ENCODE peak calls at places on chromosomes 12 and 14, in six cellular contexts. V is ovary, O is choroid plexus epithelial cell, A is Peyer's patch, X is fibroblast of mammary gland, U is stomach. M is an unnamed sample.

GRCh38 chr12:124217508-124217981 is 77.3 kb upstream of the RFLNA start:
- DNase-seq in V (no peak), O (peak), A (no peak), X (no peak), U (no peak), M (no peak)

GRCh38 chr12:47858511-47859266 is 39.0 kb upstream of the HDAC7 start:
- DNase-seq in V (no peak), O (no peak), A (no peak), X (no peak), U (no peak), M (no peak)

GRCh38 chr12:109169676-109170075 is 53.3 kb downstream of the ACACB start:
- DNase-seq in V (no peak), O (peak), A (no peak), X (no peak), U (no peak), M (no peak)

GRCh38 chr14:34361504-34362011 is 100.5 kb downstream of the SPTSSA start:
- DNase-seq in V (no peak), O (peak), A (no peak), X (peak), U (no peak), M (no peak)

GRCh38 chr12:2834581-2835491 is at the start of gene NRIP2:
- DNase-seq in V (peak), O (peak), A (no peak), X (peak), U (no peak), M (no peak)

GRCh38 chr12:8890313-8891084 is 23.8 kb upstream of the PHC1 start:
- DNase-seq in V (peak), O (peak), A (peak), X (peak), U (peak), M (peak)

GRCh38 chr12:38138225-38139221 is 178.1 kb upstream of the ALG10B start:
- DNase-seq in V (peak), O (peak), A (peak), X (peak), U (peak), M (peak)

GRCh38 chr14:104419865-104420458 is 159.6 kb upstream of the C14orf180 start:
- DNase-seq in V (no peak), O (peak), A (peak), X (no peak), U (no peak), M (no peak)

GRCh38 chr12:106284294-106285105 is 18.0 kb upstream of the TCP11L2 start:
- DNase-seq in V (no peak), O (no peak), A (no peak), X (no peak), U (no peak), M (no peak)

GRCh38 chr12:65306603-65307501 is 28.4 kb downstream of the MSRB3 start:
- DNase-seq in V (no peak), O (peak), A (no peak), X (peak), U (no peak), M (no peak)

GRCh38 chr12:13536219-13536910 is 339.8 kb downstream of the EMP1 start:
- DNase-seq in V (no peak), O (no peak), A (peak), X (no peak), U (no peak), M (no peak)

GRCh38 chr12:49111206-49111605 is 559 bp upstream of the LMBR1L start:
- DNase-seq in V (no peak), O (no peak), A (no peak), X (no peak), U (no peak), M (no peak)

GRCh38 chr14:95102678-95103039 is 54.7 kb downstream of the DICER1 start:
- DNase-seq in V (no peak), O (no peak), A (no peak), X (no peak), U (no peak), M (no peak)

GRCh38 chr14:98926151-98926550 is 345.8 kb downstream of the BCL11B start:
- DNase-seq in V (no peak), O (no peak), A (no peak), X (no peak), U (no peak), M (no peak)

GRCh38 chr14:34064349-34064748 is 113.5 kb upstream of the EGLN3 start:
- DNase-seq in V (peak), O (no peak), A (no peak), X (peak), U (peak), M (no peak)

GRCh38 chr12:59651230-59651920 is 55.5 kb downstream of the SLC16A7 start:
- DNase-seq in V (no peak), O (peak), A (no peak), X (peak), U (no peak), M (no peak)

GRCh38 chr12:30965613-30965985 is 39.1 kb downstream of the TSPAN11 start:
- DNase-seq in V (no peak), O (peak), A (no peak), X (no peak), U (peak), M (no peak)

GRCh38 chr14:91417983-91418386 is 365 bp upstream of the CCDC88C start:
- DNase-seq in V (peak), O (no peak), A (peak), X (no peak), U (peak), M (no peak)

GRCh38 chr12:122140467-122141257 is 33.4 kb downstream of the IL31 start:
- DNase-seq in V (no peak), O (no peak), A (no peak), X (no peak), U (no peak), M (no peak)

GRCh38 chr12:133080051-133080618 is 588 bp upstream of the ZNF140 start:
- DNase-seq in V (peak), O (peak), A (peak), X (peak), U (peak), M (peak)
- TF ChIP-seq CTCF in V (no peak), O (no peak), A (no peak), X (no peak), U (no peak), M (no peak)

GRCh38 chr14:75278422-75279152 is at the start of gene FOS:
- DNase-seq in V (peak), O (peak), A (peak), X (peak), U (peak), M (peak)
- TF ChIP-seq CTCF in V (no peak), O (no peak), A (no peak), X (no peak), U (no peak), M (no peak)

GRCh38 chr14:101183376-101184103 is 280.0 kb upstream of the RTL1 start:
- DNase-seq in V (peak), O (peak), A (no peak), X (no peak), U (peak), M (no peak)
- TF ChIP-seq CTCF in V (no peak), O (peak), A (no peak), X (no peak), U (peak), M (no peak)

GRCh38 chr12:115630133-115630532 is 647.4 kb downstream of the MED13L start:
- DNase-seq in V (no peak), O (no peak), A (no peak), X (no peak), U (no peak), M (no peak)

GRCh38 chr12:115636546-115636945 is 640.9 kb downstream of the MED13L start:
- DNase-seq in V (no peak), O (no peak), A (no peak), X (no peak), U (no peak), M (no peak)

GRCh38 chr12:115632323-115632722 is 645.2 kb downstream of the MED13L start:
- DNase-seq in V (no peak), O (peak), A (no peak), X (peak), U (no peak), M (no peak)
- TF ChIP-seq CTCF in V (no peak), O (peak), A (no peak), X (peak), U (no peak), M (no peak)

GRCh38 chr12:116019415-116019814 is 258.1 kb downstream of the MED13L start:
- DNase-seq in V (no peak), O (no peak), A (no peak), X (no peak), U (no peak), M (no peak)

GRCh38 chr12:116018282-116018681 is 259.2 kb downstream of the MED13L start:
- DNase-seq in V (no peak), O (no peak), A (no peak), X (no peak), U (peak), M (no peak)

GRCh38 chr12:116011217-116011616 is 266.3 kb downstream of the MED13L start:
- DNase-seq in V (no peak), O (no peak), A (no peak), X (no peak), U (no peak), M (no peak)

GRCh38 chr12:116012757-116013156 is 264.7 kb downstream of the MED13L start:
- DNase-seq in V (no peak), O (no peak), A (no peak), X (no peak), U (no peak), M (no peak)

GRCh38 chr12:116015525-116015924 is 262.0 kb downstream of the MED13L start:
- DNase-seq in V (no peak), O (peak), A (no peak), X (peak), U (no peak), M (no peak)
- TF ChIP-seq CTCF in V (peak), O (peak), A (peak), X (peak), U (peak), M (no peak)

DNA sequence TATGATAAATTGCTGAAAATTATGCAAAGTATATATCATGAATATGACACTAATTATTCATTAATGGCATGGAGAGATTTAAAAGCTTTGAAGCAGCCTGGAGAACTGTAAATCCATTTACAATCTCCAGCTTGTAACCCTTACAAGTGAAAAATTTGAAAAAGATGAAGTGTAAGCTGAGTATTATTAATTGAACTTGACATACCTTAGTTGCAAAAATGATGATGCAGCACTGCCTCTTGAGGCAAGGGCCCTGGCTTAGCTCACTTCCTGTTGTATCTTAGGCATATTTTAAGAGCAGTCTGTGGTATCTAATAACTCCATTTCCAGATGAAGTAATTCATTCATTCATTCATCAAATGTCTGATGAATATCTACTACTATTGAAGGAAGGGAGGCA is 158.6 kb downstream of the ANO4 start:
- DNase-seq in V (no peak), O (peak), A (no peak), X (no peak), U (no peak), M (no peak)
- TF ChIP-seq CTCF in V (no peak), O (no peak), A (no peak), X (no peak), U (no peak), M (no peak)

GRCh38 chr12:16359512-16360491 is 12.4 kb downstream of the MGST1 start:
- DNase-seq in V (no peak), O (peak), A (no peak), X (peak), U (peak), M (no peak)
- TF ChIP-seq CTCF in V (no peak), O (peak), A (peak), X (peak), U (peak), M (no peak)

GRCh38 chr12:115024531-115024930 is 340.6 kb upstream of the TBX3 start:
- DNase-seq in V (no peak), O (no peak), A (no peak), X (no peak), U (no peak), M (no peak)
- TF ChIP-seq CTCF in V (no peak), O (no peak), A (no peak), X (no peak), U (no peak), M (no peak)

DNA sequence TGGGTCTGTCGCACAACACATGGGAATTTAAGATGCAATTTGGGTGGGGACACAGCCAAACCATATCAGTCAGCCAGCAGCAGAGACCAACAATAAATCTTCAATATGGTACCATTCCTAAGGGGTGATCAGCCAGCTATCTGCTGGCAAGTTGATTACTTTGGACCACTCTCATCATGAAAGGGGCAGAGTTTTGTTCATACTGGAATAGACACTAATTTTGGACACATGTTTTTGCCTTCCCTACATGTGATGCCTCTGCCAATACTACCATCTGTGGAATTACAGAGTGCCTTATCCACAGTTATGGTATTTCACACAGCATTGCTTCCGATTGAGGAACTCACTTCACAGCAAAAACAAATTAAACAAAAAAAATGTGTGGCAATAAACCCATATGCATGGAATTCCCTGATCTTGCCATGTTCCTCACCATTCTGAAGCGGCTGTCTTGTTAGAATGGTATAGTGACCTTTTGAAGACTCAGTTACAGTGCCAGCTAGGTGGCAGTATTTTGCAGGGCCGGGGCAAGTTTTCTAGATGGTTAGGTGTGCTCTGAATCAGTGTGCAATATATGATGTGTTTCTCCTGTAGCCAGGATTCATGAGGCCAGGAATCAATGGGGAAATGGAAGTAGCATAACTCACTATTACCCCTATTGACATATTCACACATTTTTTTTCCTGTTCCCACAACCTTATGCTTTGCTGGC is 179.0 kb upstream of the IGF1 start:
- DNase-seq in V (no peak), O (no peak), A (no peak), X (no peak), U (no peak), M (no peak)
- TF ChIP-seq CTCF in V (no peak), O (peak), A (no peak), X (no peak), U (no peak), M (no peak)